ENCODE peak calls at places on chromosomes 2 and 18, in nine cellular contexts. N, A, M, F, W, R, C, B and H are unnamed samples.

GRCh38 chr18:49682301-49683190 is 120.7 kb downstream of the LIPG start:
- DNase-seq in N (no peak), A (peak), M (no peak), F (no peak), W (no peak), R (no peak), C (no peak), B (peak), H (peak)

GRCh38 chr2:36367497-36368353 is 12.1 kb downstream of the CRIM1 start:
- DNase-seq in N (peak), A (no peak), M (no peak), F (no peak), W (no peak), R (no peak), C (no peak), B (peak), H (peak)

GRCh38 chr2:101823347-101823791 is 125.9 kb downstream of the MAP4K4 start:
- DNase-seq in N (peak), A (peak), M (peak), F (peak), W (peak), R (peak), C (no peak), B (peak), H (peak)

GRCh38 chr2:235212501-235212900 is 260.7 kb downstream of the SH3BP4 start:
- DNase-seq in N (no peak), A (no peak), M (no peak), F (no peak), W (no peak), R (no peak), C (no peak), B (no peak), H (no peak)

GRCh38 chr2:9639000-9639602 is 8.3 kb upstream of the YWHAQ start:
- DNase-seq in N (no peak), A (no peak), M (no peak), F (no peak), W (no peak), R (no peak), C (no peak), B (peak), H (no peak)

GRCh38 chr2:72220170-72220569 is 72.5 kb upstream of the CYP26B1 start:
- DNase-seq in N (peak), A (peak), M (peak), F (no peak), W (peak), R (peak), C (no peak), B (peak), H (peak)

GRCh38 chr18:76952747-76953146 is 130.4 kb downstream of the ZNF236 start:
- DNase-seq in N (no peak), A (no peak), M (no peak), F (no peak), W (no peak), R (no peak), C (no peak), B (no peak), H (no peak)

GRCh38 chr2:86439879-86440630 is 1.1 kb upstream of the KDM3A start:
- DNase-seq in N (no peak), A (no peak), M (no peak), F (no peak), W (no peak), R (no peak), C (no peak), B (no peak), H (no peak)

GRCh38 chr18:50094221-50094773 is 100.7 kb downstream of the MYO5B start:
- DNase-seq in N (no peak), A (no peak), M (no peak), F (no peak), W (no peak), R (no peak), C (no peak), B (no peak), H (no peak)

DNA sequence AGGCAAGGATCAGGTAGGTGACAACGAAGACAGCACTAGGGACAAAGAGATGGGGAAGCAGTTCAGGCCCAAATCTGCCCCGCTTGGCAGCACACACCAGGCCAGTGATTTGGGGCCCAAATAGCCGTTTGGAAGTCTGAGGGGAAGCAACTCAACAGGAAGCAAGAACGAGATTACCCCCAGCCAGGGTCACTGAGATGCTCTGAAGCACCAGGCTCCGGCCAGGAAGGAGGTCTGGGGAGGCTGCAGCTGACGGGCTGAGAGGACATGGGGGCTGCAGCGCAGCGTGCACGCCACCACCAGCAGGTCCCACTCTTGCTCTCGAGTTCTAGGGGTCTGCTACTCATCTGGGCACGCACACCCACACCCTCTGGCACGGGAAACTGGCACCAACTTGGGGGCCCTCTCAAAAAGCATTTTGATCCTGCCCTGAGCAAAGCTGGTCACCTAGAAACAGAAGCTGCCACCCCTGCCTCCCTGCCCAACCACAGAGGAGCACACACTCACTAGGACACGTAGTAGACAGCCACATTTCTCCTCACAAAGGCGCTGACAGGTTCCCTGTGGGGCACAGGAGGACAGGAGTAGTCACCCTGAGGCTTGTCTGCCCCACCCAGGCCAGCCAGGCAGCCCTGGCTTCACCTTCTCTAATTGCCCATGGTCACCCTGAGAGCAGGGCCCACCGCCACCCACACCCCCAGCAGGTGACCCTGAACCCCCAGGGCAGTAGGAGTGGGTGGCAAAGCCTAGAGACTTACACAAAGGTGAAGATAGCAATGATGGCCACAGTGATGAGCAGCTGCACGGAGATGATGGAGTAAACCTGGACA is 8.4 kb downstream of the PNKD start:
- DNase-seq in N (no peak), A (no peak), M (no peak), F (no peak), W (no peak), R (no peak), C (no peak), B (no peak), H (no peak)
- TF ChIP-seq CTCF in N (no peak), A (no peak), M (no peak), F (no peak), W (no peak), R (no peak), C (no peak), B (no peak), H (no peak)

DNA sequence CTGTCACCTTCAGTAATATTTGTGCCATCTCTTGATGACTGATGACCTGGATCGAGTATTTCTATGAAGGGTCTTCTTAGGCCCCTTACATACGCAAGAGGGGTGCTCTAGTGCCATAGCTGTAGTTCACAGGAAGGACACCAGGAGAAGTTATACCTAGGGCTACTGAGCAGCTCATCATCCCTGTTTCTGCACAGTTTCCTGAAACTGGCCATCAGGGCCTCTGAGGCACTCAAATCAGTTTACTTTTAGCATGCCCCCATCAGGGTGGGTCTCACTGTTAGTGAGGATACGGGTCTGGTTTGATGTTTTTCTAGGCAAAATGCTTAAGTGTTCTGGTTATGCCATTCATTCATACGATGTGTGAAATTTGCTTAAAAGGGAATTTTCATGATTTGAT is 20.0 kb upstream of the FBLN7 start:
- DNase-seq in N (no peak), A (no peak), M (no peak), F (no peak), W (no peak), R (no peak), C (no peak), B (peak), H (no peak)
- TF ChIP-seq CTCF in N (peak), A (peak), M (no peak), F (no peak), W (no peak), R (peak), C (peak), B (peak), H (no peak)

GRCh38 chr2:46661526-46661925 is 182.2 kb downstream of the TMEM247 start:
- DNase-seq in N (no peak), A (no peak), M (no peak), F (no peak), W (no peak), R (no peak), C (no peak), B (no peak), H (no peak)
- TF ChIP-seq CTCF in N (no peak), A (no peak), M (no peak), F (no peak), W (no peak), R (no peak), C (no peak), B (no peak), H (no peak)

DNA sequence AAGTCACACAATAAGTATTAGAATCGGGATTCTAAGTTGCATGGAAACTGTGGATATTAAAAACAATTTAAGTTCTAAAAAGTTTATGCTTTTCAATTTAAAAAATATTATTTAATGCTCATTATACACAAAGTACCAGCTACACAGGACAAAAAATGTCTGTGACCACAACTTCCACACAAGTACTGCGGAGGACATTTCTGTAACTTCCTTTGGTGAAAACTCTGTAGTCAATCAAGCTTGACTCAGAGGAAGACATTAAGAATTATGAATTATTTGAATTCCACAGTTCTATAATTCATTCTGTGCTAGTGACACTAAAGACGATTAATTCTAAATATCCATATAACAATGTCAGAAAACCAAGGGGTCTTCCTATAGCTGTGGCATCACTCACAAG is 120.6 kb downstream of the AFF3 start:
- DNase-seq in N (no peak), A (no peak), M (no peak), F (no peak), W (no peak), R (no peak), C (no peak), B (no peak), H (no peak)
- TF ChIP-seq CTCF in N (no peak), A (no peak), M (no peak), F (no peak), W (no peak), R (no peak), C (no peak), B (no peak), H (no peak)

GRCh38 chr2:219499058-219499307 is 292 bp downstream of the GMPPA start:
- DNase-seq in N (no peak), A (no peak), M (no peak), F (no peak), W (no peak), R (no peak), C (no peak), B (no peak), H (no peak)

GRCh38 chr2:219499555-219499954 is 864 bp downstream of the GMPPA start:
- DNase-seq in N (no peak), A (no peak), M (no peak), F (no peak), W (no peak), R (no peak), C (no peak), B (no peak), H (no peak)

GRCh38 chr2:219501441-219501840 is 2.8 kb downstream of the GMPPA start:
- DNase-seq in N (no peak), A (no peak), M (no peak), F (no peak), W (no peak), R (no peak), C (no peak), B (no peak), H (no peak)

GRCh38 chr2:219498280-219499057 is at the start of gene GMPPA:
- DNase-seq in N (peak), A (peak), M (peak), F (peak), W (peak), R (peak), C (peak), B (peak), H (peak)

GRCh38 chr2:219500135-219500534 is 1.4 kb downstream of the GMPPA start:
- DNase-seq in N (peak), A (peak), M (no peak), F (no peak), W (no peak), R (no peak), C (no peak), B (peak), H (no peak)
- TF ChIP-seq CTCF in N (peak), A (peak), M (peak), F (no peak), W (peak), R (no peak), C (peak), B (peak), H (no peak)

GRCh38 chr2:227772932-227773331 is 27.2 kb downstream of the SCYGR8 start:
- DNase-seq in N (no peak), A (no peak), M (no peak), F (no peak), W (no peak), R (no peak), C (no peak), B (no peak), H (no peak)

GRCh38 chr2:227772197-227772661 is 26.5 kb downstream of the SCYGR8 start:
- DNase-seq in N (no peak), A (no peak), M (no peak), F (no peak), W (no peak), R (no peak), C (no peak), B (peak), H (no peak)

GRCh38 chr2:227774895-227775842 is 29.5 kb downstream of the SCYGR8 start:
- DNase-seq in N (no peak), A (no peak), M (no peak), F (no peak), W (no peak), R (no peak), C (no peak), B (no peak), H (no peak)

DNA sequence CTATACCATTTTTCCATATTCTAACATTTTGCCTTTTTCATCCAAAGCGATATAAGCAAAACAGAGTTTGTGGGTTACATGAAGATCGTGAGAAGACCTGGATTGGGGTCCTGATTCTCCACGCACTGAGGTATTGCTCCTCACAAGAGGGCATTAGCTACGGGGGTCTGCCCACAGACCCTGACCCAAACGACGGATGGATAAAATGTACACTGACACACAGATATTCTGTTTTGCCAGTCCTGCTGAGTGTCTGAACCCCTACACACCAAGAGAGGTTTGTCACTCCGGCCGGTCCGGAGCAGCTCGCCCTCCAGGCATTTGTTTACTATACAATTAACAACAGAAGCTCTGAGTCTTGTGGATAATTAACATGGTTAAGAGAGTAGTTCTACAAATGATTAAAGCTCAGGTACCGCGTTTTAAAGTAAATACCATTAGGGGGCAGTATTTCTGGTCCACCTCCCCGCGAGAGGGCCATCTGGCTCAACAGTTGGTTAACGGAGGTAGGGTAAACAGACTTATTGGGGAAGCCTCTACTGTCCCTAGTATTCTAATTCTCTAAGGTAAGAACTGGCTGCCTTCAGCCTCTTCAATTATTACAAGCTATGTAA is 28.4 kb downstream of the SCYGR8 start:
- DNase-seq in N (peak), A (no peak), M (no peak), F (no peak), W (no peak), R (no peak), C (no peak), B (peak), H (no peak)
- TF ChIP-seq CTCF in N (peak), A (no peak), M (peak), F (no peak), W (no peak), R (no peak), C (peak), B (peak), H (no peak)

DNA sequence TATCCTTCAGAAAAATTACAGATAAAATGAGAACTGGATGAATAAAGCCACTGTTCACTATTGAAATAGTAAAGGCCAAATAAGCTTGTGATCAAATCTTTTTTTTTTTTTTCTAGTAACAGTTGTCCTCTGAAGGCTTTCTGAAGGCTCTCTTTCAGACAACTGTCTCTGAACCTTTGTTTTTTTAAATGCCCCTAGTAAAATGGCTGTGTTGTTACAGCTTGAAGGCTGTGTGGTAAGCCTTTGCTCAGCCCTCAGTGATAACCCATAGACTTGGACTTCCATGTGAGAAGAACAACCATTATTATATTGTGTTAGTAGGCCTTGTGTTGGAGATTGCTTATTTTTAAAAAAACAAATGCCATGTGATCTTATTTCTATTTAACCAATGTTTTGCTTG is 17.6 kb downstream of the FMNL2 start:
- DNase-seq in N (no peak), A (no peak), M (no peak), F (no peak), W (no peak), R (no peak), C (no peak), B (no peak), H (no peak)
- TF ChIP-seq CTCF in N (no peak), A (no peak), M (no peak), F (no peak), W (no peak), R (no peak), C (no peak), B (no peak), H (no peak)

GRCh38 chr2:176118606-176119370 is 2.2 kb downstream of the HOXD10 start:
- DNase-seq in N (peak), A (peak), M (peak), F (peak), W (no peak), R (no peak), C (no peak), B (no peak), H (peak)
- TF ChIP-seq CTCF in N (peak), A (peak), M (peak), F (peak), W (peak), R (peak), C (peak), B (peak), H (peak)

DNA sequence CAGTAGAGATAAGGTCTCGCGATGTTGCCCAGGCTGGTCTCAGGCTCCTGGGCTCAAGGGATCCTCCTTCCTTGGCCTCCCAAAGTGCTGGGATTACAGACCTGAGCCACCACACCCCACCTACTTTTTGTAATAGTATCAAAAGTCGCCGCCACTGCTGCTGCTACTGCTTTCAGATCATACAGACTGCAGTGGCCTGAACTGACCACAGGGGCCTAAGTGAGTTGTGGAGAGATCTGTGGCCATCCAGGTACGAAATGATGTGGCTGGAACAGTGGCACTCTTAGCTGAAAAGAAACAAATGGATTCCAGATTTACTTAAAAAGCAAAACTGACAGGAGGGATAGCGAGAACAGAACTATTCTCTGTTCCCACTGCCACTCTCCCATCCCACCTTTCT is 32.9 kb upstream of the POMC start:
- DNase-seq in N (peak), A (no peak), M (peak), F (no peak), W (no peak), R (no peak), C (no peak), B (peak), H (peak)
- TF ChIP-seq CTCF in N (peak), A (peak), M (peak), F (no peak), W (peak), R (peak), C (peak), B (peak), H (no peak)

DNA sequence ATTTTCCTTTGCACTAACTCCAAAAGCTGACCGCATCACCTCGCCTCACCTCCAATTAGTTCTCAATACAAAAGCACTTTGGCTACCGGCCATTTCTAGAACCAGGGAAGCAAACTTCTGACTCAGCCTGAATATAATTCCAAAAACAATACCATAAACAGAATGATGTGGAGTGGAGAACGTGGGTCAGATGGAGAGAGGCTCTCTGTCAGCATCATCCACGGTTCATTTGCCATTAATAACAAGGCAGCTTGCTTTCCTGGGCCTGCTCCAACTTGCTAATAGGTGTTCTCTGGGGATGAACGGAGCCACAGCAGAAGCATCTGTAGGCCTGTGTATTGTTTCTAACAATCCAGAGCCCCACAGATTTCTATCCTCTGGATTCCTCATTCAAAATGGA is 23.4 kb upstream of the CNTNAP5 start:
- DNase-seq in N (peak), A (no peak), M (no peak), F (no peak), W (no peak), R (peak), C (no peak), B (no peak), H (peak)
- TF ChIP-seq CTCF in N (no peak), A (no peak), M (no peak), F (no peak), W (no peak), R (no peak), C (no peak), B (no peak), H (no peak)